ENCODE peak calls at places on chromosomes 13 and 19, in four cellular contexts. One of them, this sample, is unnamed.

GRCh38 chr13:113820813-113821651 is 42.8 kb downstream of the GAS6 start:
- DNase-seq in H1: no peak
- DNase-seq in H9: no peak
- DNase-seq in mesendoderm: no peak
- DNase-seq in this sample: peak

GRCh38 chr13:111384441-111385181 is 64.2 kb downstream of the TEX29 start:
- DNase-seq in H1: no peak
- DNase-seq in H9: peak
- DNase-seq in mesendoderm: no peak
- DNase-seq in this sample: no peak

GRCh38 chr13:104414771-104415170 is 1348.6 kb upstream of the SLC10A2 start:
- DNase-seq in H1: no peak
- DNase-seq in mesendoderm: no peak
- DNase-seq in H9: no peak
- DNase-seq in this sample: no peak

GRCh38 chr13:46114599-46114998 is 9.8 kb upstream of the CPB2 start:
- DNase-seq in H9: no peak
- DNase-seq in H1: no peak
- DNase-seq in mesendoderm: no peak
- DNase-seq in this sample: no peak

GRCh38 chr13:36480726-36481485 is 48.6 kb downstream of the CCNA1 start:
- DNase-seq in H9: no peak
- DNase-seq in H1: no peak
- DNase-seq in mesendoderm: no peak
- DNase-seq in this sample: no peak

GRCh38 chr13:76833465-76833864 is 52.7 kb downstream of the KCTD12 start:
- DNase-seq in H9: no peak
- DNase-seq in mesendoderm: no peak
- DNase-seq in H1: no peak
- DNase-seq in this sample: no peak

GRCh38 chr13:111029957-111030609 is 85.0 kb upstream of the ARHGEF7 start:
- DNase-seq in H9: no peak
- DNase-seq in H1: no peak
- DNase-seq in mesendoderm: no peak
- DNase-seq in this sample: no peak

GRCh38 chr13:67303661-67304333 is 73.7 kb upstream of the PCDH9 start:
- DNase-seq in H1: no peak
- DNase-seq in mesendoderm: no peak
- DNase-seq in H9: no peak
- DNase-seq in this sample: no peak

GRCh38 chr13:43981091-43981490 is 101.4 kb downstream of the LACC1 start:
- DNase-seq in H9: peak
- DNase-seq in mesendoderm: peak
- DNase-seq in H1: peak
- DNase-seq in this sample: no peak

GRCh38 chr13:79626924-79627323 is 146.0 kb downstream of the NDFIP2 start:
- DNase-seq in H9: no peak
- DNase-seq in H1: no peak
- DNase-seq in mesendoderm: no peak
- DNase-seq in this sample: no peak

GRCh38 chr19:15397782-15398181 is 18.2 kb upstream of the AKAP8 start:
- DNase-seq in H1: no peak
- DNase-seq in H9: no peak
- DNase-seq in mesendoderm: no peak
- DNase-seq in this sample: no peak

GRCh38 chr19:51809787-51810186 is 14.8 kb downstream of the FPR3 start:
- DNase-seq in H9: no peak
- DNase-seq in H1: no peak
- DNase-seq in mesendoderm: no peak
- DNase-seq in this sample: no peak

GRCh38 chr19:22882797-22883196 is 50.7 kb downstream of the ZNF723 start:
- DNase-seq in H9: no peak
- DNase-seq in mesendoderm: peak
- DNase-seq in H1: no peak
- DNase-seq in this sample: peak

GRCh38 chr19:18386543-18387251 is 739 bp downstream of the GDF15 start:
- DNase-seq in H9: no peak
- DNase-seq in H1: no peak
- DNase-seq in mesendoderm: peak
- DNase-seq in this sample: peak

GRCh38 chr13:45747071-45747470 is 45.0 kb downstream of the CBY2 start:
- DNase-seq in mesendoderm: no peak
- DNase-seq in H9: no peak
- DNase-seq in H1: no peak
- DNase-seq in this sample: no peak

GRCh38 chr13:35711909-35712308 is 235.4 kb upstream of the MAB21L1 start:
- DNase-seq in mesendoderm: no peak
- DNase-seq in H9: no peak
- DNase-seq in H1: no peak
- DNase-seq in this sample: no peak

GRCh38 chr13:23822252-23822824 is 66.9 kb downstream of the MIPEP start:
- DNase-seq in mesendoderm: no peak
- DNase-seq in H9: no peak
- DNase-seq in H1: no peak
- DNase-seq in this sample: no peak

GRCh38 chr19:245457-245856 is 45.7 kb downstream of the PLPP2 start:
- DNase-seq in mesendoderm: no peak
- DNase-seq in H1: no peak
- DNase-seq in H9: no peak
- DNase-seq in this sample: no peak

GRCh38 chr13:103430368-103430767 is 364.2 kb upstream of the SLC10A2 start:
- DNase-seq in H1: no peak
- DNase-seq in H9: no peak
- DNase-seq in mesendoderm: no peak
- DNase-seq in this sample: no peak

GRCh38 chr13:102280366-102280765 is 121.5 kb downstream of the FGF14 start:
- DNase-seq in mesendoderm: no peak
- DNase-seq in H1: no peak
- DNase-seq in H9: no peak
- DNase-seq in this sample: no peak

GRCh38 chr13:48636550-48636949 is 17.2 kb upstream of the CYSLTR2 start:
- DNase-seq in H9: no peak
- DNase-seq in mesendoderm: no peak
- DNase-seq in H1: no peak
- DNase-seq in this sample: peak

GRCh38 chr13:90545070-90545840 is 802.2 kb upstream of the MIR17HG start:
- DNase-seq in H9: no peak
- DNase-seq in H1: no peak
- DNase-seq in mesendoderm: no peak
- DNase-seq in this sample: no peak

GRCh38 chr19:50557009-50557613 is 11.1 kb downstream of the LRRC4B start:
- DNase-seq in mesendoderm: no peak
- DNase-seq in H1: no peak
- DNase-seq in H9: no peak
- DNase-seq in this sample: no peak

GRCh38 chr19:8615813-8616596 is 5.5 kb upstream of the ADAMTS10 start:
- DNase-seq in mesendoderm: peak
- DNase-seq in H9: peak
- DNase-seq in H1: no peak
- DNase-seq in this sample: peak

GRCh38 chr13:34608326-34608725 is 333.7 kb upstream of the NBEA start:
- DNase-seq in H1: no peak
- DNase-seq in mesendoderm: no peak
- DNase-seq in H9: no peak
- DNase-seq in this sample: no peak

GRCh38 chr13:20460744-20461143 is 64.9 kb downstream of the CRYL1 start:
- DNase-seq in H1: no peak
- DNase-seq in H9: no peak
- DNase-seq in mesendoderm: no peak
- DNase-seq in this sample: no peak

GRCh38 chr13:45162821-45163220 is 38.0 kb downstream of the KCTD4 start:
- DNase-seq in H1: no peak
- DNase-seq in mesendoderm: no peak
- DNase-seq in H9: no peak
- DNase-seq in this sample: peak

GRCh38 chr13:31755803-31756212 is 16.5 kb downstream of the RXFP2 start:
- DNase-seq in mesendoderm: no peak
- DNase-seq in H1: no peak
- DNase-seq in H9: no peak
- DNase-seq in this sample: peak

GRCh38 chr19:47523473-47523872 is 8.6 kb upstream of the NAPA start:
- DNase-seq in H9: no peak
- DNase-seq in mesendoderm: no peak
- DNase-seq in H1: no peak
- DNase-seq in this sample: no peak

GRCh38 chr19:57786906-57787305 is 17.4 kb downstream of the ZNF586 start:
- DNase-seq in mesendoderm: peak
- DNase-seq in H1: no peak
- DNase-seq in H9: no peak
- DNase-seq in this sample: no peak

GRCh38 chr13:99277629-99278028 is 19.4 kb upstream of the GPR18 start:
- DNase-seq in H1: no peak
- DNase-seq in mesendoderm: no peak
- DNase-seq in H9: no peak
- DNase-seq in this sample: no peak

GRCh38 chr19:8304841-8305621 is 3.1 kb downstream of the CD320 start:
- DNase-seq in mesendoderm: peak
- DNase-seq in H1: no peak
- DNase-seq in H9: peak
- DNase-seq in this sample: no peak

GRCh38 chr13:110479648-110480047 is 81.9 kb downstream of the RAB20 start:
- DNase-seq in H1: no peak
- DNase-seq in mesendoderm: no peak
- DNase-seq in H9: no peak
- DNase-seq in this sample: no peak

GRCh38 chr19:22945560-22945959 is 57.4 kb downstream of the ZNF728 start:
- DNase-seq in H1: no peak
- DNase-seq in H9: no peak
- DNase-seq in mesendoderm: peak
- DNase-seq in this sample: peak

GRCh38 chr19:10719466-10719961 is 1.6 kb downstream of the DNM2 start:
- DNase-seq in H9: no peak
- DNase-seq in mesendoderm: peak
- DNase-seq in H1: no peak
- DNase-seq in this sample: no peak

GRCh38 chr19:42552086-42553065 is 24.1 kb upstream of the CEACAM1 start:
- DNase-seq in H9: no peak
- DNase-seq in mesendoderm: no peak
- DNase-seq in H1: no peak
- DNase-seq in this sample: no peak

GRCh38 chr19:7159105-7159933 is 89.8 kb downstream of the ZNF557 start:
- DNase-seq in mesendoderm: no peak
- DNase-seq in H1: no peak
- DNase-seq in H9: no peak
- DNase-seq in this sample: peak

GRCh38 chr13:108226184-108226583 is 8.0 kb downstream of the ABHD13 start:
- DNase-seq in mesendoderm: peak
- DNase-seq in H9: no peak
- DNase-seq in H1: no peak
- DNase-seq in this sample: no peak

GRCh38 chr19:49894879-49895565 is 1.7 kb downstream of the IL4I1 start:
- DNase-seq in H9: no peak
- DNase-seq in mesendoderm: no peak
- DNase-seq in H1: no peak
- DNase-seq in this sample: no peak

GRCh38 chr19:53530622-53531021 is 7.3 kb upstream of the ZNF331 start:
- DNase-seq in H9: no peak
- DNase-seq in H1: no peak
- DNase-seq in mesendoderm: no peak
- DNase-seq in this sample: no peak
- H3K56ac ChIP-seq in H9: no peak
- H3K56ac ChIP-seq in H1: no peak
- H3K56ac ChIP-seq in mesendoderm: no peak
- H3K56ac ChIP-seq in this sample: no peak

GRCh38 chr13:71339010-71339409 is 528.0 kb downstream of the DACH1 start:
- DNase-seq in H9: no peak
- DNase-seq in mesendoderm: no peak
- DNase-seq in H1: no peak
- DNase-seq in this sample: no peak
- H4K8ac ChIP-seq in H9: no peak
- H4K8ac ChIP-seq in mesendoderm: no peak
- H4K8ac ChIP-seq in H1: no peak
- H4K8ac ChIP-seq in this sample: no peak

DNA sequence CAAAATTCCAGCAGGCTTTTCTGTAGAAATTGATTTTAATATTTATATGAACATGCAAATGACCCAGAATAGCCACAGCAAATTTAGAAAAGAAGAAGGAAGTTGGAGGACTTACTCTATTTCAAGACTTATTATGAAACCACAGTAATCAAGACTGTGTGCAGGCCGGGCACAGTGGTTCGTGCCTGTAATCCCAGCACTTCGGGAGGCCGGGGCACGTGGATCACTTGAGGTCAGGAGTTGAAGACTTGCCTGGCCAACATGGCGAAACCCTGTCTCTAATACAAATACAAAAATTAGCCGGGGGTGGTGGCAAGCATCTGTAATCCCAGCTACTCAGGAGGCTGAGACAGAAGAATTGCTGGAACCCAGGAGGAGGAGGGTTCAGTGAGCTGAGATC is 6.0 kb upstream of the FFAR2 start:
- DNase-seq in mesendoderm: no peak
- DNase-seq in H1: no peak
- DNase-seq in H9: no peak
- DNase-seq in this sample: no peak
- H3K4me2 ChIP-seq in mesendoderm: no peak
- H3K4me2 ChIP-seq in H1: no peak
- H3K4me2 ChIP-seq in H9: no peak
- H3K4me2 ChIP-seq in this sample: no peak

DNA sequence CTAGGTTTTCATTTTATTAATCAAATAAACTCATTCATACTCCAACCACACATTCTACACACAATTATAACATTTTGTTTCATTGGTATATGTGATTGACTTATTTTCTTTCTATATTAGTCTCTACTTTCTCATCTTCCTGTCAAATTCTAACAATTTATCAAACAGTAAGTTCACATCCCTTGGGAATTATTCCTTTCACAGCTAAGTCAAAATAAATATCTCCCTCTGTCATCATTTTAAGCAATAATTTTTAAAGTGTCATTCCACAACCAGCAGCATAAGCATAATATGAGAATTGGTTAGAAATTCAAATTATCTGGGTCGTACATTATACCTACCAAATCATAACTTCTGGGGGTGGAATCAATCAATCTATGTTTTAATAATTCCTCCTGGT is 873.8 kb downstream of the SLITRK1 start:
- DNase-seq in mesendoderm: no peak
- DNase-seq in H9: no peak
- DNase-seq in H1: no peak
- DNase-seq in this sample: no peak
- H3K56ac ChIP-seq in mesendoderm: no peak
- H3K56ac ChIP-seq in H9: no peak
- H3K56ac ChIP-seq in H1: no peak
- H3K56ac ChIP-seq in this sample: no peak

GRCh38 chr19:41352609-41353465 is 885 bp downstream of the TGFB1 start:
- DNase-seq in H9: peak
- DNase-seq in mesendoderm: peak
- DNase-seq in H1: no peak
- DNase-seq in this sample: peak
- H4K8ac ChIP-seq in H9: no peak
- H4K8ac ChIP-seq in mesendoderm: no peak
- H4K8ac ChIP-seq in H1: peak
- H4K8ac ChIP-seq in this sample: peak

This sample was measured in IMR-90.